ENCODE peak calls at places on chromosome 1, in seven cellular contexts. R is T-helper 1 cell, K is hypothalamus, P is mucosa of gallbladder, V is AG09309, S is NCI-H774, O is ureter. H is an unnamed sample.

GRCh38 chr1:119621714-119622113 is 26.4 kb downstream of the ZNF697 start:
- DNase-seq in R (no peak), K (no peak), P (no peak), V (no peak), S (no peak), O (no peak), H (no peak)

GRCh38 chr1:25900209-25900608 is 6.0 kb downstream of the STMN1 start:
- DNase-seq in R (no peak), K (peak; percentile 23), P (no peak), V (no peak), S (no peak), O (no peak), H (no peak)

GRCh38 chr1:206557636-206558473 is 50.5 kb downstream of the RASSF5 start:
- DNase-seq in R (no peak), K (no peak), P (peak; percentile 37), V (no peak), S (no peak), O (no peak), H (no peak)

GRCh38 chr1:201013991-201014815 is 9.3 kb downstream of the KIF21B start:
- DNase-seq in R (no peak), K (no peak), P (no peak), V (no peak), S (no peak), O (no peak), H (no peak)

GRCh38 chr1:233245191-233245765 is 50.2 kb downstream of the PCNX2 start:
- DNase-seq in R (no peak), K (no peak), P (no peak), V (no peak), S (no peak), O (no peak), H (no peak)

GRCh38 chr1:52659356-52659755 is 26.4 kb downstream of the SHISAL2A start:
- DNase-seq in R (no peak), K (no peak), P (no peak), V (no peak), S (no peak), O (no peak), H (no peak)

GRCh38 chr1:220751130-220751529 is 3.0 kb downstream of the MTARC2 start:
- DNase-seq in R (no peak), K (no peak), P (peak; percentile 75), V (no peak), S (no peak), O (no peak), H (no peak)

GRCh38 chr1:2840036-2840809 is 38.7 kb upstream of the TTC34 start:
- DNase-seq in R (peak; percentile 61), K (no peak), P (no peak), V (no peak), S (no peak), O (no peak), H (peak; percentile 33)

GRCh38 chr1:8392522-8392921 is 74.6 kb downstream of the SLC45A1 start:
- DNase-seq in R (no peak), K (no peak), P (no peak), V (no peak), S (no peak), O (no peak), H (no peak)

GRCh38 chr1:229027622-229028182 is 243.2 kb upstream of the RAB4A start:
- DNase-seq in R (no peak), K (no peak), P (no peak), V (peak; percentile 4), S (no peak), O (peak; percentile 77), H (no peak)

GRCh38 chr1:41102208-41102607 is 80.7 kb upstream of the SLFNL1 start:
- DNase-seq in R (no peak), K (no peak), P (peak; percentile 89), V (peak; percentile 97), S (no peak), O (peak; percentile 87), H (no peak)

GRCh38 chr1:30450818-30451233 is 272.6 kb downstream of the MATN1 start:
- DNase-seq in R (no peak), K (no peak), P (peak; percentile 5), V (no peak), S (no peak), O (no peak), H (no peak)

GRCh38 chr1:231162970-231163830 is 1.3 kb downstream of the TRIM67 start:
- DNase-seq in R (no peak), K (no peak), P (no peak), V (no peak), S (no peak), O (no peak), H (no peak)

GRCh38 chr1:154497026-154497806 is 4.8 kb upstream of the TDRD10 start:
- DNase-seq in R (no peak), K (no peak), P (peak; percentile 20), V (no peak), S (no peak), O (no peak), H (no peak)

GRCh38 chr1:47727051-47727708 is 270.0 kb downstream of the TRABD2B start:
- DNase-seq in R (no peak), K (no peak), P (no peak), V (no peak), S (no peak), O (no peak), H (no peak)

GRCh38 chr1:20538227-20538626 is 14.1 kb upstream of the FAM43B start:
- DNase-seq in R (no peak), K (no peak), P (no peak), V (no peak), S (no peak), O (no peak), H (no peak)

GRCh38 chr1:203172184-203173115 is 3.2 kb downstream of the MYBPH start:
- DNase-seq in R (peak; percentile 23), K (no peak), P (peak; percentile 60), V (no peak), S (no peak), O (peak; percentile 59), H (no peak)

GRCh38 chr1:29805122-29805895 is 569.0 kb downstream of the PTPRU start:
- DNase-seq in R (no peak), K (no peak), P (no peak), V (no peak), S (no peak), O (peak; percentile 10), H (no peak)

GRCh38 chr1:46667782-46668760 is at the start of gene ATPAF1:
- DNase-seq in R (peak; percentile 41), K (peak; percentile 48), P (peak; percentile 50), V (peak; percentile 28), S (peak; percentile 90), O (peak; percentile 70), H (peak; percentile 18)

GRCh38 chr1:225652726-225653462 is at the start of gene ENAH:
- DNase-seq in R (peak; percentile 6), K (peak; percentile 34), P (peak; percentile 74), V (peak; percentile 28), S (peak; percentile 93), O (peak; percentile 77), H (no peak)

GRCh38 chr1:175887981-175888428 is 144.6 kb upstream of the TNR start:
- DNase-seq in R (no peak), K (peak; percentile 46), P (peak; percentile 56), V (no peak), S (peak; percentile 38), O (peak; percentile 51), H (no peak)

GRCh38 chr1:230277201-230277771 is 148.8 kb downstream of the PGBD5 start:
- DNase-seq in R (no peak), K (no peak), P (no peak), V (no peak), S (no peak), O (no peak), H (no peak)

GRCh38 chr1:169601096-169601881 is 15.0 kb upstream of the F5 start:
- DNase-seq in R (no peak), K (no peak), P (no peak), V (no peak), S (no peak), O (no peak), H (no peak)

GRCh38 chr1:217630711-217631591 is at the start of the genes GPATCH2 and SPATA17:
- DNase-seq in R (peak; percentile 76), K (peak; percentile 38), P (peak; percentile 85), V (peak; percentile 73), S (peak; percentile 94), O (peak; percentile 78), H (peak; percentile 64)

GRCh38 chr1:216119600-216119999 is 303.6 kb downstream of the USH2A start:
- DNase-seq in R (no peak), K (no peak), P (no peak), V (no peak), S (no peak), O (no peak), H (no peak)

GRCh38 chr1:26541816-26542711 is 12.5 kb downstream of the RPS6KA1 start:
- DNase-seq in R (peak; percentile 58), K (no peak), P (peak; percentile 78), V (peak; percentile 72), S (no peak), O (peak; percentile 83), H (peak; percentile 50)

GRCh38 chr1:78601068-78601467 is 19.2 kb upstream of the IFI44L start:
- DNase-seq in R (no peak), K (no peak), P (no peak), V (no peak), S (no peak), O (no peak), H (no peak)

GRCh38 chr1:30677471-30677870 is 45.9 kb downstream of the MATN1 start:
- DNase-seq in R (no peak), K (no peak), P (no peak), V (no peak), S (no peak), O (no peak), H (no peak)

GRCh38 chr1:21586222-21586621 is 77.0 kb downstream of the ALPL start:
- DNase-seq in R (no peak), K (no peak), P (no peak), V (no peak), S (no peak), O (no peak), H (no peak)

GRCh38 chr1:46278807-46279206 is 24.6 kb downstream of the LRRC41 start:
- DNase-seq in R (no peak), K (no peak), P (no peak), V (no peak), S (no peak), O (no peak), H (no peak)